ENCODE peak calls at places on chromosome 11, in nine cellular contexts. Y, O, X, H, G, I, F, T and K are unnamed samples.
A peak's percentile ranks its signal among the peaks of the same experiment; 100 is the strongest.

GRCh38 chr11:117096140-117096972 is 1.9 kb downstream of the SIK3 start:
- DNase-seq in Y (peak; percentile 43), O (no peak), X (no peak), H (no peak), G (no peak), I (no peak), F (no peak), T (peak; percentile 36), K (peak; percentile 32)

GRCh38 chr11:73269353-73270088 is 2.6 kb upstream of the P2RY6 start:
- DNase-seq in Y (no peak), O (no peak), X (no peak), H (no peak), G (no peak), I (no peak), F (no peak), T (no peak), K (no peak)

GRCh38 chr11:14861680-14862079 is 30.4 kb downstream of the CYP2R1 start:
- DNase-seq in Y (no peak), O (no peak), X (no peak), H (no peak), G (no peak), I (no peak), F (no peak), T (no peak), K (no peak)

GRCh38 chr11:133988686-133989410 is 32.1 kb upstream of the IGSF9B start:
- DNase-seq in Y (no peak), O (no peak), X (no peak), H (no peak), G (no peak), I (no peak), F (no peak), T (no peak), K (no peak)

GRCh38 chr11:63567044-63567840 is 4.1 kb upstream of the PLAAT2 start:
- DNase-seq in Y (peak; percentile 66), O (no peak), X (no peak), H (peak; percentile 91), G (peak; percentile 84), I (no peak), F (no peak), T (peak; percentile 71), K (no peak)

GRCh38 chr11:15055620-15056356 is 17.6 kb upstream of the CALCB start:
- DNase-seq in Y (no peak), O (no peak), X (no peak), H (peak; percentile 18), G (no peak), I (no peak), F (no peak), T (no peak), K (no peak)

GRCh38 chr11:61004841-61005240 is 33.4 kb downstream of the CD6 start:
- DNase-seq in Y (peak; percentile 56), O (no peak), X (no peak), H (no peak), G (peak; percentile 31), I (no peak), F (no peak), T (no peak), K (no peak)

GRCh38 chr11:6209801-6210200 is 4.4 kb downstream of the C11orf42 start:
- DNase-seq in Y (no peak), O (no peak), X (no peak), H (no peak), G (no peak), I (no peak), F (no peak), T (no peak), K (no peak)

GRCh38 chr11:117766576-117766975 is 30.4 kb downstream of the DSCAML1 start:
- DNase-seq in Y (no peak), O (no peak), X (no peak), H (no peak), G (no peak), I (no peak), F (no peak), T (no peak), K (no peak)